ENCODE peak calls at places on chromosomes 2 and 18, in ten cellular contexts. B, R, T, J, G, Y, N, O, S and A are unnamed samples.

GRCh38 chr2:26735883-26736588 is 28.0 kb upstream of the SLC35F6 start:
- DNase-seq in B (no peak), R (no peak), T (no peak), J (no peak), G (no peak), Y (no peak), N (no peak), O (no peak), S (no peak), A (no peak)

GRCh38 chr2:144194331-144195071 is 325.4 kb downstream of the ZEB2 start:
- DNase-seq in B (no peak), R (peak), T (no peak), J (no peak), G (no peak), Y (no peak), N (no peak), O (no peak), S (no peak), A (no peak)

GRCh38 chr18:59238385-59238784 is 18.4 kb downstream of the GRP start:
- DNase-seq in B (no peak), R (peak), T (peak), J (no peak), G (no peak), Y (no peak), N (no peak), O (no peak), S (peak), A (no peak)

GRCh38 chr2:205524656-205525055 is 157.6 kb upstream of the NRP2 start:
- DNase-seq in B (no peak), R (no peak), T (no peak), J (no peak), G (no peak), Y (peak), N (no peak), O (no peak), S (no peak), A (no peak)

GRCh38 chr2:234881413-234882241 is 70.2 kb upstream of the SH3BP4 start:
- DNase-seq in B (peak), R (peak), T (no peak), J (peak), G (peak), Y (peak), N (no peak), O (peak), S (no peak), A (peak)

GRCh38 chr18:3873698-3874495 is 423.9 kb downstream of the TGIF1 start:
- DNase-seq in B (no peak), R (peak), T (no peak), J (no peak), G (no peak), Y (no peak), N (no peak), O (no peak), S (peak), A (no peak)

GRCh38 chr18:35754464-35754863 is 172.9 kb downstream of the GALNT1 start:
- DNase-seq in B (no peak), R (no peak), T (no peak), J (no peak), G (no peak), Y (no peak), N (no peak), O (no peak), S (no peak), A (no peak)

GRCh38 chr2:98847853-98848252 is 88.2 kb downstream of the CRACDL start:
- DNase-seq in B (no peak), R (peak), T (no peak), J (no peak), G (no peak), Y (no peak), N (no peak), O (no peak), S (no peak), A (no peak)

GRCh38 chr2:38665854-38666577 is at the start of gene GALM:
- DNase-seq in B (peak), R (peak), T (peak), J (peak), G (no peak), Y (peak), N (peak), O (peak), S (no peak), A (peak)

GRCh38 chr18:9737814-9738160 is 29.7 kb downstream of the RAB31 start:
- DNase-seq in B (peak), R (peak), T (peak), J (peak), G (no peak), Y (no peak), N (no peak), O (peak), S (peak), A (no peak)

GRCh38 chr2:148814853-148815419 is 60.1 kb upstream of the KIF5C start:
- DNase-seq in B (no peak), R (peak), T (no peak), J (no peak), G (no peak), Y (peak), N (no peak), O (no peak), S (no peak), A (no peak)

GRCh38 chr2:219919506-219919905 is 292.1 kb downstream of the SLC4A3 start:
- DNase-seq in B (no peak), R (no peak), T (no peak), J (no peak), G (no peak), Y (no peak), N (no peak), O (no peak), S (no peak), A (no peak)

GRCh38 chr2:156890498-156891148 is 366.9 kb upstream of the GALNT5 start:
- DNase-seq in B (no peak), R (no peak), T (peak), J (no peak), G (no peak), Y (no peak), N (no peak), O (no peak), S (no peak), A (no peak)

GRCh38 chr2:27582129-27582694 is 630 bp upstream of the ZNF512 start:
- DNase-seq in B (peak), R (peak), T (no peak), J (no peak), G (no peak), Y (no peak), N (no peak), O (no peak), S (no peak), A (no peak)

GRCh38 chr2:240426797-240427721 is 8.4 kb upstream of the GPC1 start:
- DNase-seq in B (peak), R (peak), T (no peak), J (no peak), G (no peak), Y (peak), N (peak), O (no peak), S (no peak), A (no peak)

GRCh38 chr2:58425368-58425767 is 184.2 kb upstream of the FANCL start:
- DNase-seq in B (no peak), R (no peak), T (no peak), J (no peak), G (no peak), Y (no peak), N (no peak), O (no peak), S (no peak), A (no peak)

GRCh38 chr2:36438454-36438977 is 82.9 kb downstream of the CRIM1 start:
- DNase-seq in B (no peak), R (peak), T (no peak), J (peak), G (no peak), Y (no peak), N (peak), O (no peak), S (no peak), A (no peak)

GRCh38 chr2:105510761-105511669 is 112.2 kb upstream of the FHL2 start:
- DNase-seq in B (no peak), R (peak), T (no peak), J (peak), G (no peak), Y (no peak), N (no peak), O (no peak), S (no peak), A (no peak)

GRCh38 chr2:196801578-196801977 is 2.1 kb upstream of the GTF3C3 start:
- DNase-seq in B (no peak), R (peak), T (no peak), J (no peak), G (no peak), Y (no peak), N (no peak), O (no peak), S (no peak), A (no peak)

GRCh38 chr18:32801236-32801635 is 28.4 kb upstream of the KLHL14 start:
- DNase-seq in B (no peak), R (no peak), T (no peak), J (peak), G (no peak), Y (no peak), N (no peak), O (no peak), S (no peak), A (no peak)

GRCh38 chr2:158967731-158968395 is 577 bp upstream of the TANC1 start:
- DNase-seq in B (peak), R (peak), T (no peak), J (peak), G (no peak), Y (peak), N (no peak), O (no peak), S (peak), A (peak)

GRCh38 chr2:37871453-37872191 is 53.5 kb upstream of the RMDN2 start:
- DNase-seq in B (no peak), R (peak), T (no peak), J (peak), G (no peak), Y (no peak), N (no peak), O (no peak), S (no peak), A (no peak)

GRCh38 chr2:206054952-206055351 is 31.0 kb downstream of the INO80D start:
- DNase-seq in B (no peak), R (no peak), T (no peak), J (no peak), G (no peak), Y (no peak), N (no peak), O (peak), S (no peak), A (no peak)

GRCh38 chr2:227759411-227760113 is 13.9 kb downstream of the SCYGR8 start:
- DNase-seq in B (no peak), R (no peak), T (no peak), J (peak), G (no peak), Y (no peak), N (no peak), O (no peak), S (no peak), A (peak)

GRCh38 chr2:46979611-46980010 is 64.0 kb upstream of the MCFD2 start:
- DNase-seq in B (no peak), R (no peak), T (no peak), J (no peak), G (peak), Y (no peak), N (no peak), O (peak), S (no peak), A (no peak)

GRCh38 chr2:236768393-236769140 is 198.9 kb downstream of the ACKR3 start:
- DNase-seq in B (no peak), R (peak), T (no peak), J (peak), G (no peak), Y (no peak), N (peak), O (no peak), S (no peak), A (no peak)

GRCh38 chr18:54764786-54765185 is 63.5 kb upstream of the RAB27B start:
- DNase-seq in B (no peak), R (no peak), T (no peak), J (no peak), G (no peak), Y (no peak), N (no peak), O (no peak), S (no peak), A (no peak)

GRCh38 chr2:230202430-230203109 is 17.2 kb downstream of the SP110 start:
- DNase-seq in B (no peak), R (no peak), T (no peak), J (no peak), G (no peak), Y (peak), N (no peak), O (peak), S (no peak), A (no peak)

GRCh38 chr2:173999272-173999671 is 34.1 kb upstream of the SP3 start:
- DNase-seq in B (no peak), R (no peak), T (no peak), J (no peak), G (no peak), Y (no peak), N (no peak), O (no peak), S (no peak), A (no peak)

GRCh38 chr2:126370208-126370607 is 285.8 kb upstream of the GYPC start:
- DNase-seq in B (no peak), R (no peak), T (no peak), J (no peak), G (no peak), Y (no peak), N (peak), O (no peak), S (no peak), A (no peak)

GRCh38 chr18:65751145-65752085 is 603 bp downstream of the CDH7 start:
- DNase-seq in B (no peak), R (no peak), T (peak), J (no peak), G (no peak), Y (no peak), N (no peak), O (no peak), S (peak), A (peak)

GRCh38 chr2:241573741-241574140 is 15.2 kb downstream of the BOK start:
- DNase-seq in B (no peak), R (peak), T (no peak), J (no peak), G (no peak), Y (no peak), N (no peak), O (no peak), S (no peak), A (no peak)

GRCh38 chr2:143259368-143259958 is 130.2 kb downstream of the ARHGAP15 start:
- DNase-seq in B (peak), R (peak), T (peak), J (peak), G (peak), Y (peak), N (peak), O (peak), S (peak), A (peak)

GRCh38 chr2:70010222-70011111 is 49.0 kb upstream of the ASPRV1 start:
- DNase-seq in B (no peak), R (no peak), T (peak), J (no peak), G (no peak), Y (peak), N (no peak), O (peak), S (no peak), A (no peak)

GRCh38 chr2:60313470-60314172 is 239.8 kb downstream of the BCL11A start:
- DNase-seq in B (no peak), R (no peak), T (no peak), J (no peak), G (no peak), Y (no peak), N (no peak), O (peak), S (no peak), A (no peak)

GRCh38 chr18:48917579-48918101 is 33.1 kb downstream of the SMAD7 start:
- DNase-seq in B (no peak), R (no peak), T (no peak), J (no peak), G (no peak), Y (no peak), N (no peak), O (no peak), S (no peak), A (no peak)

GRCh38 chr2:196718796-196719564 is 79.5 kb downstream of the CCDC150 start:
- DNase-seq in B (peak), R (peak), T (no peak), J (peak), G (no peak), Y (no peak), N (peak), O (no peak), S (peak), A (peak)

GRCh38 chr2:189441709-189442074 is 418 bp downstream of the WDR75 start:
- DNase-seq in B (no peak), R (no peak), T (peak), J (no peak), G (no peak), Y (no peak), N (no peak), O (no peak), S (no peak), A (no peak)